ENCODE peak calls at places on chromosome 2, in four cellular contexts. One of them, this sample, is unnamed.

GRCh38 chr2:11344956-11345671 is 678 bp upstream of the ROCK2 start:
- DNase-seq in H1: peak
- DNase-seq in H9: no peak
- DNase-seq in IMR-90: peak
- DNase-seq in this sample: peak

GRCh38 chr2:72165792-72166191 is 18.1 kb upstream of the CYP26B1 start:
- DNase-seq in H1: no peak
- DNase-seq in IMR-90: no peak
- DNase-seq in H9: no peak
- DNase-seq in this sample: no peak

GRCh38 chr2:80499095-80499494 is 194.5 kb upstream of the LRRTM1 start:
- DNase-seq in H9: no peak
- DNase-seq in IMR-90: peak
- DNase-seq in H1: no peak
- DNase-seq in this sample: peak

GRCh38 chr2:133026536-133027177 is 356.7 kb upstream of the LYPD1 start:
- DNase-seq in H1: peak
- DNase-seq in H9: peak
- DNase-seq in IMR-90: peak
- DNase-seq in this sample: peak

GRCh38 chr2:104897515-104898184 is 43.7 kb downstream of the POU3F3 start:
- DNase-seq in IMR-90: peak
- DNase-seq in H1: no peak
- DNase-seq in H9: no peak
- DNase-seq in this sample: no peak

GRCh38 chr2:127066942-127067341 is 40.0 kb downstream of the BIN1 start:
- DNase-seq in H1: no peak
- DNase-seq in IMR-90: peak
- DNase-seq in H9: no peak
- DNase-seq in this sample: no peak

GRCh38 chr2:239465017-239466001 is 64.5 kb upstream of the HDAC4 start:
- DNase-seq in H9: peak
- DNase-seq in H1: no peak
- DNase-seq in IMR-90: no peak
- DNase-seq in this sample: no peak

GRCh38 chr2:108182489-108182888 is 57.3 kb upstream of the SULT1C3 start:
- DNase-seq in IMR-90: no peak
- DNase-seq in H1: peak
- DNase-seq in H9: peak
- DNase-seq in this sample: peak

GRCh38 chr2:230874876-230875275 is 10.1 kb downstream of the ITM2C start:
- DNase-seq in IMR-90: no peak
- DNase-seq in H1: no peak
- DNase-seq in H9: no peak
- DNase-seq in this sample: no peak

GRCh38 chr2:152171733-152172132 is 3.8 kb downstream of the STAM2 start:
- DNase-seq in IMR-90: no peak
- DNase-seq in H1: no peak
- DNase-seq in H9: no peak
- DNase-seq in this sample: no peak

GRCh38 chr2:121187351-121187921 is 97.6 kb downstream of the TFCP2L1 start:
- DNase-seq in H1: no peak
- DNase-seq in H9: peak
- DNase-seq in IMR-90: no peak
- DNase-seq in this sample: no peak

GRCh38 chr2:208488668-208489564 is 82.3 kb downstream of the PTH2R start:
- DNase-seq in IMR-90: no peak
- DNase-seq in H9: no peak
- DNase-seq in H1: no peak
- DNase-seq in this sample: no peak

GRCh38 chr2:116319935-116320334 is 1494.6 kb upstream of the DDX18 start:
- DNase-seq in H1: no peak
- DNase-seq in H9: no peak
- DNase-seq in IMR-90: no peak
- DNase-seq in this sample: peak

GRCh38 chr2:73893764-73894474 is 1.1 kb downstream of the ACTG2 start:
- DNase-seq in H9: no peak
- DNase-seq in H1: no peak
- DNase-seq in IMR-90: no peak
- DNase-seq in this sample: no peak

GRCh38 chr2:135055182-135055786 is 3.2 kb downstream of the RAB3GAP1 start:
- DNase-seq in H1: no peak
- DNase-seq in H9: no peak
- DNase-seq in IMR-90: peak
- DNase-seq in this sample: no peak

GRCh38 chr2:18046558-18046957 is 168.1 kb downstream of the KCNS3 start:
- DNase-seq in IMR-90: peak
- DNase-seq in H9: no peak
- DNase-seq in H1: no peak
- DNase-seq in this sample: no peak

GRCh38 chr2:66569321-66569851 is 134.5 kb downstream of the MEIS1 start:
- DNase-seq in H1: no peak
- DNase-seq in H9: no peak
- DNase-seq in IMR-90: peak
- DNase-seq in this sample: peak

GRCh38 chr2:125698280-125698679 is 957.7 kb upstream of the GYPC start:
- DNase-seq in IMR-90: no peak
- DNase-seq in H1: no peak
- DNase-seq in H9: no peak
- DNase-seq in this sample: no peak

GRCh38 chr2:50514881-50515280 is 517.1 kb downstream of the NRXN1 start:
- DNase-seq in H9: peak
- DNase-seq in IMR-90: no peak
- DNase-seq in H1: peak
- DNase-seq in this sample: peak

GRCh38 chr2:96143848-96144480 is 1.3 kb downstream of the DUSP2 start:
- DNase-seq in IMR-90: no peak
- DNase-seq in H1: no peak
- DNase-seq in H9: peak
- DNase-seq in this sample: peak

GRCh38 chr2:25340340-25340886 is 1.3 kb downstream of the DNMT3A start:
- DNase-seq in H9: no peak
- DNase-seq in IMR-90: no peak
- DNase-seq in H1: no peak
- DNase-seq in this sample: no peak

GRCh38 chr2:221612171-221612570 is 40.1 kb upstream of the EPHA4 start:
- DNase-seq in H9: no peak
- DNase-seq in IMR-90: no peak
- DNase-seq in H1: no peak
- DNase-seq in this sample: no peak
- H4K5ac ChIP-seq in H9: no peak
- H4K5ac ChIP-seq in IMR-90: no peak
- H4K5ac ChIP-seq in H1: no peak
- H4K5ac ChIP-seq in this sample: no peak

DNA sequence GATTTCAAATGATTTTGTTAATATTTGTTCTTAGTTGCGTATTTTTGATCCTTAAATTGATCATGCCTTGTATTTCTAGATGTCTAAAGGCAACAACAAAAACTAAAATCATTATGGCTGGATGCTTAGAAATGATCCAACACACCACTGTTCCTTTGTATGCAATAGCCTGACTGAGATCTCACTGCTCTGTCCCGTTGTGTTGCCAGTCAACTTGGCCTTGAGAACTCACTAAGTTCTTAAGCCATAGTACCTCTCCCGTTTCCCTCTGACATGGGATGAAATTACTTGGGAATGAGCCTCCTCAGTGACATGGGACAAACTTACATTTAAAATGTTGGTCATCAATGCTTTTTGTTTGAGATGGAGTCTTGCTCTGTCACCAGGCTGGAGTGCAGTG is 222.0 kb upstream of the HS6ST1 start:
- DNase-seq in H9: no peak
- DNase-seq in H1: no peak
- DNase-seq in IMR-90: no peak
- DNase-seq in this sample: no peak
- H2BK5ac ChIP-seq in H9: no peak
- H2BK5ac ChIP-seq in H1: no peak
- H2BK5ac ChIP-seq in IMR-90: no peak
- H2BK5ac ChIP-seq in this sample: no peak

GRCh38 chr2:241321911-241322310 is 6.2 kb downstream of the SEPTIN2 start:
- DNase-seq in IMR-90: no peak
- DNase-seq in H9: no peak
- DNase-seq in H1: no peak
- DNase-seq in this sample: no peak
- H3K4me2 ChIP-seq in IMR-90: peak
- H3K4me2 ChIP-seq in H9: no peak
- H3K4me2 ChIP-seq in H1: no peak
- H3K4me2 ChIP-seq in this sample: no peak

GRCh38 chr2:233988581-233988980 is 61.9 kb upstream of the SPP2 start:
- DNase-seq in H9: no peak
- DNase-seq in IMR-90: no peak
- DNase-seq in H1: no peak
- DNase-seq in this sample: no peak
- H4K5ac ChIP-seq in H9: no peak
- H4K5ac ChIP-seq in IMR-90: no peak
- H4K5ac ChIP-seq in H1: no peak
- H4K5ac ChIP-seq in this sample: no peak

GRCh38 chr2:47658646-47659320 is 124.2 kb upstream of the MSH6 start:
- DNase-seq in IMR-90: no peak
- DNase-seq in H9: no peak
- DNase-seq in H1: no peak
- DNase-seq in this sample: no peak
- H2BK5ac ChIP-seq in IMR-90: no peak
- H2BK5ac ChIP-seq in H9: no peak
- H2BK5ac ChIP-seq in H1: peak
- H2BK5ac ChIP-seq in this sample: no peak

GRCh38 chr2:196105956-196106355 is 37.3 kb upstream of the DNAH7 start:
- DNase-seq in IMR-90: no peak
- DNase-seq in H9: no peak
- DNase-seq in H1: no peak
- DNase-seq in this sample: no peak
- H3K4me2 ChIP-seq in IMR-90: no peak
- H3K4me2 ChIP-seq in H9: no peak
- H3K4me2 ChIP-seq in H1: no peak
- H3K4me2 ChIP-seq in this sample: no peak

GRCh38 chr2:37400041-37400440 is 55.6 kb downstream of the QPCT start:
- DNase-seq in H1: no peak
- DNase-seq in IMR-90: no peak
- DNase-seq in H9: no peak
- DNase-seq in this sample: no peak
- H4K5ac ChIP-seq in H1: no peak
- H4K5ac ChIP-seq in IMR-90: no peak
- H4K5ac ChIP-seq in H9: no peak
- H4K5ac ChIP-seq in this sample: no peak

DNA sequence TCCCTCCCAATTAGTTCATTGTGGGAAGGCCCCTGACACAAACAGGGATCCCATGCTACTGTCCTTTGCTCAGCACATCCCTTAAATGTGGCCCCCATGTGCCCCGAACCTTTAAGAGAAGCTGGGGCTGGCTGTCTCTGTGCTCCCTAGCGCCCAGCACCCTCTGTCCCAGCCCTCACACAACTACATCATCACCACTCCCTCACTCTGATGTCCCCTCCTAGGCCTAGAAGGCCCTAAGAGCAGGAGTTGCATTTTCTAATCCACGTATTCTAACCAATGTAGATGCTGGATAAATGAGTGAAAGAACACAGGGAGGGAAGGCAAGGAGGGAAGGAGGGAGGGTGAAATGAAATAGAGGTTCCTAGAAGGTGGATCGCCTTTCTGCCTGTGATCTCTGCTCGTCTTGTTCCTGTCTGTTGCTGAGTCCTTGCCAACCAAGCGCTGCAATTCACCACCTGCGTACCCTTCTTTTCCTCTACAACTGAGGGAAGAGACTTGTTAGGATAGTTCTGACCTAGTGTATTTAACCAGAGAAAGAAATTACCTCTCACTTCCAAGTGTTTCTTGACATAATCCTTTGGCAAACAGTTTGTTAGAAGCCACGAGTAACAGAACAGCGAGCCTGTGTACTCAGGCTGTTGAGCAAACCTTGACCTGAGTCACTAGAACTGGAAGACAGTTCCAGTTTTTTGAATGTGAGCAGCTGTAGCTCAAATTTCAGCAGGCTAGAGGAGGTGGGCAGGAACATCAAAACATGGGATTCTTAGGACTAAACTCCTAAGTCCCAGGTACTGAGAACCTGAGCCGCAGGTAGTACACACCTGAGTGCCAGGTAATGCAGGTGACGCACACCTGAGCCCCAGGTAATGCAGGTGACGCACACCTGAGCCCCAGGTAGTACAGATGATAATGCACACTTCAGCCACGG is 181.5 kb upstream of the ID2 start:
- DNase-seq in H9: no peak
- DNase-seq in H1: no peak
- DNase-seq in IMR-90: peak
- DNase-seq in this sample: no peak
- H2BK5ac ChIP-seq in H9: no peak
- H2BK5ac ChIP-seq in H1: no peak
- H2BK5ac ChIP-seq in IMR-90: no peak
- H2BK5ac ChIP-seq in this sample: no peak

GRCh38 chr2:181876614-181877063 is 14.9 kb upstream of the ITPRID2 start:
- DNase-seq in IMR-90: peak
- DNase-seq in H1: no peak
- DNase-seq in H9: no peak
- DNase-seq in this sample: no peak
- H3K4me2 ChIP-seq in IMR-90: no peak
- H3K4me2 ChIP-seq in H1: no peak
- H3K4me2 ChIP-seq in H9: no peak
- H3K4me2 ChIP-seq in this sample: no peak